ENCODE peak calls at places on chromosomes 13 and 19, in seven cellular contexts. Q, F, I, S, A, L and D are unnamed samples.

GRCh38 chr19:58558623-58559274 is 338 bp upstream of the UBE2M start:
- DNase-seq in Q (peak; percentile 100), F (peak; percentile 98), I (peak; percentile 99), S (peak; percentile 99), A (peak; percentile 99), L (peak; percentile 99), D (peak; percentile 97)

GRCh38 chr13:51589793-51590192 is 5.5 kb downstream of the WDFY2 start:
- DNase-seq in Q (no peak), F (no peak), I (no peak), S (no peak), A (no peak), L (no peak), D (no peak)

GRCh38 chr13:26469602-26470001 is 87.9 kb upstream of the WASF3 start:
- DNase-seq in Q (no peak), F (no peak), I (no peak), S (no peak), A (no peak), L (no peak), D (no peak)

GRCh38 chr13:50129923-50130685 is 114.9 kb downstream of the KCNRG start:
- DNase-seq in Q (peak; percentile 66), F (no peak), I (peak; percentile 48), S (no peak), A (peak; percentile 61), L (peak; percentile 43), D (peak; percentile 30)

GRCh38 chr13:80084086-80084676 is 256.7 kb downstream of the SPRY2 start:
- DNase-seq in Q (no peak), F (peak; percentile 93), I (no peak), S (no peak), A (no peak), L (no peak), D (no peak)

GRCh38 chr13:38687246-38688229 is 661 bp downstream of the FREM2 start:
- DNase-seq in Q (no peak), F (no peak), I (no peak), S (no peak), A (no peak), L (no peak), D (no peak)

GRCh38 chr19:38274734-38275133 is 10.4 kb downstream of the SPINT2 start:
- DNase-seq in Q (no peak), F (no peak), I (peak; percentile 52), S (no peak), A (no peak), L (peak; percentile 60), D (no peak)

GRCh38 chr19:47619763-47620162 is 10.8 kb downstream of the BICRA start:
- DNase-seq in Q (no peak), F (peak; percentile 73), I (no peak), S (no peak), A (no peak), L (no peak), D (no peak)

GRCh38 chr13:112226320-112227002 is 149.7 kb upstream of the SPACA7 start:
- DNase-seq in Q (no peak), F (no peak), I (no peak), S (no peak), A (no peak), L (no peak), D (no peak)

GRCh38 chr19:56377105-56377924 is 16.0 kb downstream of the ZNF582 start:
- DNase-seq in Q (no peak), F (no peak), I (no peak), S (no peak), A (no peak), L (no peak), D (no peak)

GRCh38 chr13:52787212-52787611 is 47.6 kb upstream of the CNMD start:
- DNase-seq in Q (no peak), F (no peak), I (no peak), S (no peak), A (no peak), L (no peak), D (no peak)

GRCh38 chr13:67951431-67951830 is 721.3 kb upstream of the PCDH9 start:
- DNase-seq in Q (no peak), F (no peak), I (no peak), S (no peak), A (no peak), L (no peak), D (no peak)

GRCh38 chr13:101576452-101576851 is 124.0 kb downstream of the ITGBL1 start:
- DNase-seq in Q (no peak), F (peak; percentile 81), I (no peak), S (no peak), A (no peak), L (no peak), D (no peak)

GRCh38 chr19:6003976-6004375 is 26.0 kb upstream of the RANBP3 start:
- DNase-seq in Q (no peak), F (no peak), I (no peak), S (no peak), A (no peak), L (no peak), D (no peak)

GRCh38 chr19:28727133-28727834 is 485.7 kb downstream of the UQCRFS1 start:
- DNase-seq in Q (no peak), F (no peak), I (no peak), S (no peak), A (no peak), L (no peak), D (no peak)

DNA sequence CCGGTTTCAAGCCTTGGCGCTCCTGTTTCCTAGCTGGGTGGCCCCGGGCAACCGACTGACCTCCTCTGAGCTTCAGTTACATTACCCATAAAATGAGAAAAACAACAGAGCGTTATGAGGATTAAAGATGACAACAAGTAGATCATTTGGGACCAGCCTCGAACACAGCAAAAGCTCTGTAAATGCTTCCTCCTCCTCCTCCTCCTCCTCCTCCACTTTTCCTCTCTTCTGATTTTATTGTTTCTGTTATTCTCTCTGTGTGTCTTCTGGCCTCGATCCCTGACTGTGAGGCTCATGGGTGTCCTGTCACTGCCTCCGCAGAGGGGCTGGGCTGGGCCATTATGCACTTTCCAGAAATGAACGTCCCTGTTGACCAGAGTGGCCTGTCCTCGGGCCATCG is 176.2 kb downstream of the URI1 start:
- DNase-seq in Q (no peak), F (no peak), I (no peak), S (no peak), A (no peak), L (no peak), D (no peak)
- TF ChIP-seq POLR2A in Q (no peak), F (no peak), I (no peak), S (no peak), A (no peak), L (no peak), D (no peak)

GRCh38 chr19:11238781-11239376 is 540 bp upstream of the ANGPTL8 start:
- DNase-seq in Q (no peak), F (no peak), I (no peak), S (no peak), A (no peak), L (no peak), D (no peak)

GRCh38 chr19:11236324-11237301 is 2.8 kb upstream of the ANGPTL8 start:
- DNase-seq in Q (no peak), F (no peak), I (no peak), S (no peak), A (no peak), L (no peak), D (no peak)

GRCh38 chr19:11239377-11240000 is at the start of gene ANGPTL8:
- DNase-seq in Q (no peak), F (no peak), I (no peak), S (no peak), A (no peak), L (no peak), D (no peak)

GRCh38 chr19:11238041-11238440 is 1.4 kb upstream of the ANGPTL8 start:
- DNase-seq in Q (no peak), F (no peak), I (no peak), S (no peak), A (no peak), L (no peak), D (no peak)

DNA sequence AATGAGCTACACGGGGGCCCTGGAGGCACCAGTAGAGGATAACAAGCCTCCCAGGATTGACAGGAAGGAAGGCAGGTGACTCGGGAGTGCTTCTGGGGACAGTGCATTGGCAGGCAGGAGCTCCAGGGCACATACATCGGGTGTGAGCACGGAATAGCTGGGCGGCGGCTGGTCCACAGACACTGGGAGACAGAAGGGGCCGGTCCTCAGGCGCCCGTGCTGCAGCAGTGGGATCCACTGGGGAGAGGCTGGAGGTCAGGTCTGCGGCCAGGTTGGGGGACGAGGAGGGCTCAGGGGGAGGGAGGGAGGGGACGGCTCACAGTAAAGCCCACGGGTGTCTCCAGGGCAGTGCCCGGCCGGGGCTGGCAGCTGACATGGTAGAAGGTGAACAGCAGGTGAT is 2.1 kb upstream of the ANGPTL8 start:
- DNase-seq in Q (no peak), F (no peak), I (no peak), S (no peak), A (no peak), L (no peak), D (no peak)
- TF ChIP-seq POLR2A in Q (no peak), F (no peak), I (no peak), S (no peak), A (no peak), L (no peak), D (no peak)

GRCh38 chr13:41960700-41961697 is at the start of gene VWA8:
- DNase-seq in Q (peak; percentile 75), F (peak; percentile 78), I (peak; percentile 87), S (peak; percentile 85), A (peak; percentile 48), L (peak; percentile 87), D (peak; percentile 54)
- TF ChIP-seq POLR2A in Q (peak; percentile 27), F (no peak), I (peak; percentile 37), S (no peak), A (no peak), L (peak; percentile 20), D (peak; percentile 33)

DNA sequence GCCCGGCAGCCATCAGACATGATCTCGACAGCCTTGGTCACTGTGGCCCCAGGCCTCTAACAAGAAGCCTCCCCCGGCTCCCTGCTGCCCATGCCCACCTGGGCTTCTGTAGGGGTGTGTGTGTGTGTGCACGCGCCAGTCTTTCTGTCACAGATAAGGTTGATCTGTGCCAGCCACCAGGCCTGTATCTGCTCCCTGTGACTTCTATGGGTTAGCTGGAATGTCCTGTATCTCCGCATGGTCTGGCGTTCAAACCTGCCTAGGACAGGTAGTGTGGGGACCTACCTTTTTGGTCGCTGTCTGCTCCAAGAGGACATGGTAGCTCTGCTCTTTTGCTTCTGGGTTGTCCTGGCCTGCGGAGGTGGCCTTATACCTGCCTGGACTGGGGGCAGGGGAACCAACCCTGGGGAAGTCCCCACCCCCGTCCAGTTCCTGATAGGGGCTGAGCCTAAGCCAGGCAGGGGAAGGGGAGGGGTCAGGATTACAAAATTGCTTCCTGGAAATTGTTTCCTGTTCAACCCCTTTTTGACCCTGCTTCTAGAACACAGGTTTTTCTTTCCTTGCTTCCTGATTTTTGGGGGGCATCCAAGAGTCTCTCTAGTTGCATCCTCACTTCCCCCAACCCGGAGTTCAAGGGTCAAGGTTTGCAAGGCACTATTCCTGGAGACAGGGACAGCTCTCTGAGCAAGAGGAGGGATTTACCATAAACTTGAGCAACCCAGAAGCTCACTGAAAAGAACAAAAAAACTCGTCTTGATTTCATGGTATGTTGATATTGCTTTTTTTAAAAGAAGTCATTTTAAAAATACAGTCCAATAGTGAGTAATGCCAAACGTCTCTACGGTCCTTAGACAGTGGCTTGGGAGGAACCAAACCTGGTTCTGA is at the start of gene LRG1:
- DNase-seq in Q (no peak), F (no peak), I (peak; percentile 88), S (peak; percentile 90), A (peak; percentile 24), L (no peak), D (no peak)
- TF ChIP-seq POLR2A in Q (peak; percentile 39), F (no peak), I (peak; percentile 81), S (peak; percentile 70), A (no peak), L (no peak), D (no peak)